ENCODE peak calls at places on chromosome 6, in ten cellular contexts. G, N, A, U, B, K, M, V, H and Z are unnamed samples.

GRCh38 chr6:126188271-126188909 is 151.5 kb upstream of the CENPW start:
- DNase-seq in G (peak; percentile 88), N (peak; percentile 6), A (no peak), U (no peak), B (no peak), K (no peak), M (peak; percentile 7), V (no peak), H (no peak), Z (no peak)

GRCh38 chr6:29797120-29797519 is 30.5 kb upstream of the HLA-G start:
- DNase-seq in G (peak; percentile 34), N (peak; percentile 35), A (no peak), U (no peak), B (no peak), K (no peak), M (no peak), V (no peak), H (no peak), Z (peak; percentile 46)

GRCh38 chr6:106773482-106773881 is 144.1 kb downstream of the QRSL1 start:
- DNase-seq in G (no peak), N (no peak), A (no peak), U (no peak), B (no peak), K (no peak), M (no peak), V (no peak), H (no peak), Z (no peak)

GRCh38 chr6:113651120-113651519 is 206.0 kb upstream of the MARCKS start:
- DNase-seq in G (peak; percentile 18), N (no peak), A (no peak), U (no peak), B (peak; percentile 61), K (peak; percentile 65), M (no peak), V (no peak), H (no peak), Z (no peak)

GRCh38 chr6:124854338-124854922 is 107.8 kb upstream of the RNF217 start:
- DNase-seq in G (peak; percentile 34), N (no peak), A (no peak), U (no peak), B (no peak), K (no peak), M (no peak), V (no peak), H (no peak), Z (peak; percentile 18)

GRCh38 chr6:33000053-33000452 is 9.3 kb downstream of the HLA-DOA start:
- DNase-seq in G (no peak), N (peak; percentile 46), A (no peak), U (no peak), B (no peak), K (no peak), M (peak; percentile 33), V (no peak), H (no peak), Z (no peak)

GRCh38 chr6:1584996-1585668 is 24.6 kb upstream of the FOXC1 start:
- DNase-seq in G (no peak), N (no peak), A (no peak), U (no peak), B (no peak), K (no peak), M (no peak), V (no peak), H (no peak), Z (no peak)

GRCh38 chr6:26312096-26312463 is 52.9 kb upstream of the BTN3A2 start:
- DNase-seq in G (no peak), N (no peak), A (no peak), U (no peak), B (no peak), K (no peak), M (no peak), V (no peak), H (no peak), Z (no peak)

GRCh38 chr6:78538002-78538401 is 329.3 kb upstream of the IRAK1BP1 start:
- DNase-seq in G (no peak), N (no peak), A (no peak), U (no peak), B (no peak), K (no peak), M (no peak), V (no peak), H (no peak), Z (peak; percentile 32)

GRCh38 chr6:113011803-113012202 is 664.7 kb downstream of the RFPL4B start:
- DNase-seq in G (peak; percentile 91), N (no peak), A (no peak), U (no peak), B (no peak), K (no peak), M (no peak), V (no peak), H (no peak), Z (no peak)

GRCh38 chr6:139977887-139978332 is 603.5 kb upstream of the CITED2 start:
- DNase-seq in G (peak; percentile 62), N (peak; percentile 62), A (no peak), U (no peak), B (no peak), K (no peak), M (peak; percentile 18), V (no peak), H (no peak), Z (peak; percentile 9)
- H3K27ac ChIP-seq in G (no peak overlapping the region), N (peak overlapping the region; percentile 56), A (no peak overlapping the region), U (peak overlapping the region; percentile 36), B (no peak overlapping the region), K (no peak overlapping the region), M (no peak overlapping the region), V (no peak overlapping the region), H (no peak overlapping the region), Z (no peak overlapping the region)

DNA sequence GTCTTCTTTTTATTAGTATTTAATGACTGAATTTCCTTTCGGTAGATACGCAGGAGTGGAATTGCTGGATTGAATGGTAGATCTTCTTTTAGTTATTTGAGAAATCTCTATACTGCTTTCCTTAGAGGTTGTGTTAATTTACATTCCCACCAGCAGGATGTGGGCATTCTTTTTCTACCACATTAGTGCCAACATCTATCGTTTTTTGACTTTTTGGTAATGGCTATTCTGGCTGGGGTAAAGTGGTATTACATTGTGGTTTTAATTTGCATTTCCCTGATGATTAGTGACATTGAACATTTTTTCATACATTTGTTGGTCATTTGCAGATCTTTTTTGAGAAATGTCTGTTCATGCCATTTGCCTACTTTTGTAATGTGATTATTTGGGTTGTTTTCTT is 37.1 kb downstream of the SUMO4 start:
- DNase-seq in G (no peak), N (no peak), A (no peak), U (no peak), B (no peak), K (no peak), M (no peak), V (no peak), H (no peak), Z (no peak)
- TF ChIP-seq CTCF in G (no peak), N (no peak), A (peak; percentile 28), U (no peak), B (no peak), K (no peak), M (no peak), V (no peak), H (no peak), Z (no peak)

GRCh38 chr6:44202332-44202971 is 14.3 kb upstream of the MYMX start:
- DNase-seq in G (no peak), N (no peak), A (no peak), U (no peak), B (no peak), K (peak; percentile 43), M (no peak), V (no peak), H (no peak), Z (no peak)

GRCh38 chr6:44202972-44203750 is 13.6 kb upstream of the MYMX start:
- DNase-seq in G (no peak), N (no peak), A (no peak), U (no peak), B (no peak), K (no peak), M (no peak), V (no peak), H (no peak), Z (no peak)

GRCh38 chr6:44201200-44201599 is 15.5 kb upstream of the MYMX start:
- DNase-seq in G (no peak), N (no peak), A (no peak), U (no peak), B (no peak), K (no peak), M (no peak), V (no peak), H (no peak), Z (no peak)

GRCh38 chr6:44201638-44202303 is 15.0 kb upstream of the MYMX start:
- DNase-seq in G (no peak), N (no peak), A (no peak), U (no peak), B (no peak), K (no peak), M (no peak), V (no peak), H (no peak), Z (peak; percentile 64)

DNA sequence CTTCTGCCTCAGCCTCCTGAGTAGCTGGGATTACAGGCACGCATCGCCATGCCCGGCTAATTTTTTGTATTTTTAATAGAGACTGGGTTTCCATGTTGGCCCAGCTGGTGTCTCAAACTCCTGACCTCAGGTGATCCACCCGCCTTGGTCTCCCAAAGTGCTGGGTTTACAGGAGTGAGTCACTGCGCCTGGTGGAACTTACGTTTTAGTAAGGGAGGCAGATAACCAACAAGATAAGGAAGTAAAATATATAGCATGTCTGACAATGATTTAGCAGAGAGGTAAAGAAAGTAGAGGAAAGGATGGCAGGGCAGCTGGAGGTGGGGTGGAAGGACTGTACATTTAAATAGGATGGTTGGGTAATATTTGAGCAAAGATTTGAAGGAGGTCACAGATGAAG is 12.8 kb upstream of the MYMX start:
- DNase-seq in G (no peak), N (no peak), A (no peak), U (no peak), B (no peak), K (no peak), M (no peak), V (no peak), H (no peak), Z (no peak)
- H3K27ac ChIP-seq in G (no peak overlapping the region), N (no peak overlapping the region), A (no peak overlapping the region), U (no peak overlapping the region), B (no peak overlapping the region), K (peak overlapping the region; percentile 72), M (no peak overlapping the region), V (no peak overlapping the region), H (no peak overlapping the region), Z (no peak overlapping the region)

DNA sequence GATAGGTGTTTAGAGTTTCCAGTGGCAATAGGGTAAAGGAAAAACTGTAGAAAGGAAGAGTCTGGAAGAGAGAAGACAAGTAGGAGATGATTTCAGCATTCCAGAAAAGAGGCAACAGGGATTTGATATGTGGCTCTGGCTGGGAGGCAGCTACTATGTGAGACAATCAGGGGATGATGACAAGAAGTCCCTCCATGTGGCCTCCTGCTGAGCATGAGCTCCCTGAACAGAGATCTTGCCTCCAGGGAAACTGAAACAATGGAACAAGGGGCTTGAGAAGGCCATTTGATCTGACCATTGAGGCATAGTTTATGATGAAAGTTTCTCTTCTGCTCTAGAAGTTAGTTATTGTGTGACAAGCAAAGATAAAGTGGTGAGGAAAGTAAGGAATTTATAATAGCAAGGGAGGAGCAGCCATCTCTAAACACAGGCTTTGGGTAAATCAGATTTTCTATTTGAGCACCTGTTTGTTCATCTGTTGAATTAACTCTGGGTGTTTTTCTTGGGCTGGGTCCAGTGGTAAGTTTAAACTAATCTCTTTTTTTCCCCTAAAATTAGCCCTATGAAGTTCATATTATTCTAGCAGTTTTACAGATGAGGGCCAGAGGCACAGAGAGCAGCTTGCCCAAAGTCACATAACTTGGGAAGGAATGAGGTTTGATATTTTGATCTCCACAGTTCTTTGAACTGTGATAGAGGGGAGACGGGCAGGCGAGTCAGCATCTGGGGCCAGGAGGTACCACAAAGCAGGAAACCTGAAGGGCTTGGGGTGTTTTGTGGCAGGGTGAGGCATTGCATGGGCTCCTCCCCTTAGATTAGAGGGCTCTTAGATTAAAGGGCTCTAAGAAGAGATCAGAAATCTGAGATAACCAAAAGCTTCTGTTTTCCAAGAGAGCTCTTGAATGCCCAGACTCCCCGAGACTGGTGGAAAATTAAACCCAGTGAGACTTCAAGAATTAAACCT is 2.8 kb upstream of the GPX5 start:
- DNase-seq in G (no peak), N (no peak), A (no peak), U (no peak), B (no peak), K (no peak), M (no peak), V (no peak), H (no peak), Z (no peak)
- TF ChIP-seq CTCF in G (no peak), N (no peak), A (no peak), U (no peak), B (no peak), K (no peak), M (no peak), V (no peak), H (no peak), Z (no peak)